ENCODE peak calls at places on chromosomes 12 and 14, in ten cellular contexts. J is PC-3, X is right atrium auricular region, G is astrocyte of the spinal cord, O is breast epithelium, W is glutamatergic neuron, L is lung, K is psoas muscle, N is Panc1, C is neural crest cell. M is an unnamed sample.

GRCh38 chr12:105427883-105428282 is 97.4 kb downstream of the C12orf75 start:
- DNase-seq in W (no peak), G (peak; percentile 34), N (no peak), C (no peak), O (no peak), L (no peak), J (peak; percentile 61), K (no peak), X (no peak), M (no peak)

GRCh38 chr12:47995976-47996375 is 8.3 kb downstream of the COL2A1 start:
- DNase-seq in K (no peak), W (no peak), J (peak; percentile 60), G (peak; percentile 70), N (no peak), L (no peak), O (no peak), C (no peak), X (no peak), M (no peak)

GRCh38 chr12:98894412-98895085 is 249.5 kb downstream of the APAF1 start:
- DNase-seq in W (peak; percentile 66), X (no peak), O (no peak), L (no peak), N (no peak), J (no peak), K (no peak), C (peak; percentile 45), G (peak; percentile 3), M (no peak)

GRCh38 chr12:108768591-108769500 is 37.5 kb upstream of the CORO1C start:
- DNase-seq in C (peak; percentile 23), W (peak; percentile 63), X (no peak), K (peak; percentile 35), G (no peak), L (peak; percentile 45), N (no peak), J (no peak), O (no peak), M (peak; percentile 63)

GRCh38 chr12:55722948-55723347 is 2.8 kb downstream of the RDH5 start:
- DNase-seq in K (peak; percentile 13), L (no peak), J (no peak), G (no peak), C (no peak), W (no peak), X (no peak), O (peak; percentile 49), N (no peak), M (peak; percentile 86)

GRCh38 chr14:104553166-104554087 is 26.1 kb upstream of the C14orf180 start:
- DNase-seq in O (peak; percentile 35), G (no peak), K (no peak), N (no peak), X (no peak), L (no peak), C (no peak), J (no peak), W (peak; percentile 10), M (peak; percentile 0)

GRCh38 chr14:91229743-91230200 is 14.7 kb downstream of the GPR68 start:
- DNase-seq in C (no peak), L (no peak), J (peak; percentile 82), X (no peak), O (no peak), G (peak; percentile 87), K (no peak), N (no peak), W (no peak), M (no peak)

GRCh38 chr12:52539024-52539820 is 13.7 kb downstream of the KRT71 start:
- DNase-seq in N (no peak), C (no peak), J (peak; percentile 93), W (no peak), X (no peak), O (no peak), L (no peak), K (no peak), G (peak; percentile 9), M (no peak)

GRCh38 chr12:107761502-107761904 is 566 bp upstream of the PRDM4 start:
- DNase-seq in K (no peak), J (peak; percentile 14), X (no peak), W (no peak), O (no peak), C (no peak), L (no peak), G (no peak), N (no peak), M (peak; percentile 9)

GRCh38 chr12:81015510-81015909 is 62.4 kb upstream of the ACSS3 start:
- DNase-seq in G (no peak), L (no peak), J (peak; percentile 5), N (no peak), C (no peak), W (no peak), O (no peak), K (no peak), X (no peak), M (no peak)

GRCh38 chr12:84924956-84925355 is 12.4 kb upstream of the SLC6A15 start:
- DNase-seq in J (peak; percentile 16), L (no peak), K (no peak), X (no peak), O (no peak), N (no peak), G (peak; percentile 31), W (no peak), C (no peak), M (no peak)

GRCh38 chr12:93403988-93404803 is 26.5 kb downstream of the NUDT4 start:
- DNase-seq in X (no peak), N (no peak), J (no peak), W (no peak), K (no peak), C (no peak), L (no peak), O (no peak), G (no peak), M (no peak)

GRCh38 chr14:99884834-99885648 is 91.8 kb downstream of the EML1 start:
- DNase-seq in G (peak; percentile 74), X (no peak), K (no peak), C (no peak), W (no peak), J (peak; percentile 76), N (peak; percentile 30), O (no peak), L (no peak), M (peak; percentile 31)

GRCh38 chr12:12880537-12880936 is 10.8 kb upstream of the GPRC5A start:
- DNase-seq in X (no peak), W (no peak), O (no peak), N (no peak), J (no peak), L (no peak), G (no peak), C (no peak), K (no peak), M (no peak)

DNA sequence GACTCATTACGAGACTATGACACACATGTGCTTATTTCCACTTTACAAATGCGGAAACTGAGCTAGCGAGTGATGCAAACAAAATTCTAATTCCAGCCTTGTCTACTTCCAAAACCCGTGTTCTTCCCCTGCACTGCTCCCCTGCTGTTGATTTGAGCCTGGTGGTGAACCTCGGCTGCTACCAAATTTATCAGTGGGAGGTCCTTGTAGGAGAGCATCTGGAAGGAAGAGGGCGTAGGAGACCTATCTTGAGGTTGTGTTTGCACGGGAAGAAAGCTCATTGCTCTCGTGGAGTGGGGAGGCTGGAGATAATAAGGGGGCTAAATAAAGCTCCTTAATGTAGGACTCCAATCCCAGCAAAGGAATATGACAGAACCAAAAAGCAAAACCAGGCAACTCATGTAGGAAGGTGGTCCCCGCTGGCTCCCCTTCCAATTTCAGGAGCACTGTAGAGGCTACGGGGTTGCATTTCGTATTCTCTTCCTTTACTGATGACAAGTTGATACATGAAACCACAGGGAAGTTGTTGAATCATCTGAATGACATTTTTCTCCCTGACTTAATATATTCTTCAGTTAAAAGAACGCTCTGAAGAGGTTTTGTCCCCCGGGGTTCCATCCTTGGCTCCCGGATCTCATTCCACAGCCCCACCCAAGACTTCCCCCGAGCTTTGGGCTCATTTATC is 52.6 kb downstream of the FZD10 start:
- DNase-seq in K (no peak), G (no peak), L (no peak), W (no peak), O (no peak), X (no peak), J (no peak), C (no peak), N (no peak), M (no peak)
- TF ChIP-seq CTCF in K (no peak), G (no peak), L (no peak), W (no peak), O (no peak), X (no peak), J (no peak), C (no peak), N (no peak), M (no peak)

DNA sequence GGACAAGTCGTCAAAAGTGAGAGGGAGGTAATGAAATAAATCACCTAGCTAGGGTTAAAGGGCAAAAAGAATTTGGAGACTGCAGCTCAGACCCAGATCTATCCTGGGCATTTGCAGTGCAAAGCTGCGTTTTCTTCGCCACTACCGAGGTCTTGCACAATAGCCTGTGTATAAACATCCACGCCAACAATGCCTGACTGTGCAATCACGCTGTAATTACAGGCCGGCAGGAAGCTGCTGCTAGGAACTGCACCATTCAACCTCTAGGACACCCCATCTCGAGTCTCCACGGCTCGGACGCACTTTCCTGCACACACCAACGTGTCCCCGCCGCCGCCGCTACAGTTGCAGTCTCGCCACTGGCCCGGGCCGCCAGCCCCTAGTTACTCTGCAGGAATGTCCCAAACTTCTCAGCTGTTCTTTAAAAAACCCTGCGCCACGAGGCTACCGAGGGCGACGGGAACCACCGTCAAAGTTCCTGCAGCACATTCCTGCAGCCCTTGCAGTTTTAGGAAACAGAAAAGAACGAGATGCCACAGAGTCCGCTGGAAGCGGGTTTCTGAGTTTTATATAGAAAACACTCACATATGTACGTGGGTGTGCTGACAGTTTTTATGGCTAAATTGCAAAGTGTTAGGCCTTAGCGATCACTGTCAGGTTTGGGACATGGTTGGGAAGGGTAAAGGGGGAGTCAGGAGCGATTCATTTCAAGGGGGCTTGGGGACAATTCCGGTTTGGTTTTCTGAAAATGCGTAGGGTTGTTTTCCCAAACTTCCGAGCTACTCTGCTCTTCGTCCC is 65.6 kb upstream of the PTGR2 start:
- DNase-seq in N (no peak), K (peak; percentile 80), X (peak; percentile 90), J (peak; percentile 86), G (peak; percentile 84), O (peak; percentile 70), C (peak; percentile 51), W (peak; percentile 49), L (peak; percentile 83), M (peak; percentile 79)
- TF ChIP-seq CTCF in N (no peak), K (peak; percentile 28), X (no peak), J (no peak), G (peak; percentile 18), O (peak; percentile 60), C (peak; percentile 43), W (no peak), L (no peak), M (no peak)

GRCh38 chr14:21734457-21735074 is 60.9 kb upstream of the OR4E1 start:
- DNase-seq in C (peak; percentile 13), L (no peak), X (no peak), W (no peak), G (peak; percentile 52), K (no peak), O (no peak), J (peak; percentile 81), N (peak; percentile 39), M (no peak)
- TF ChIP-seq CTCF in C (peak; percentile 79), L (peak; percentile 10), X (no peak), W (peak; percentile 91), G (peak; percentile 61), K (peak; percentile 20), O (peak; percentile 26), J (peak; percentile 85), N (peak; percentile 68), M (peak; percentile 64)

DNA sequence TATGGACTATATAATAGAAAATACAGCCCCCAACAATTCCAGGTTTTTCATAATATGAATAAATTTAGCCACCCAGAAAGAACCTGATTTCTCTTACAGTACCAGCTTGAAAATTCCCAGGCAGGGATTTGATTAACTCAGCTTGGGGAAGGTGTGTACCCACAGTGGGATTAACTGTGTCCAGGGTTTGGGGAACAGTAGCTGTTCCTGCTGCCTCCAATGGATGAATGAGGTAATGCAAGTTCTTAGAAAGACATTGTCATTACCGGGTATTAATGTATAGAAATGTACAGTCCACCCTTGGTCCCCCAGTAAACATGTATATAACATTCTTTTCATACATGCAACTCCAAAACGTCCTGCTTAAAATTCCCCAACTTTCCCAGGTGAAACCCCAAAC is 115.6 kb downstream of the LRIG3 start:
- DNase-seq in X (no peak), L (no peak), N (no peak), W (no peak), O (no peak), G (no peak), C (no peak), J (peak; percentile 40), K (no peak), M (no peak)
- TF ChIP-seq CTCF in X (no peak), L (no peak), N (peak; percentile 67), W (peak; percentile 63), O (peak; percentile 23), G (peak; percentile 20), C (peak; percentile 56), J (peak; percentile 66), K (no peak), M (no peak)